ENCODE peak calls at places on chromosomes 12 and 14, in ten cellular contexts. A is head of caudate nucleus, W is NCI-H1930, C is neuronal stem cell, G is WTC11, M is nucleus accumbens, S is left lung, B is RPMI8226, E is Panc1, F is AG04450. D is an unnamed sample.

GRCh38 chr14:92348154-92348553 is 25.2 kb downstream of the SLC24A4 start:
- DNase-seq in A (no peak), W (no peak), C (no peak), G (no peak), M (no peak), S (no peak), B (peak; percentile 24), E (no peak), F (no peak), D (no peak)

GRCh38 chr12:2264622-2265306 is 212.0 kb downstream of the CACNA1C start:
- DNase-seq in A (no peak), W (no peak), C (no peak), G (no peak), M (no peak), S (no peak), B (no peak), E (no peak), F (peak; percentile 92), D (no peak)

GRCh38 chr14:103880986-103881926 is 33.9 kb upstream of the PPP1R13B start:
- DNase-seq in A (no peak), W (no peak), C (no peak), G (no peak), M (no peak), S (no peak), B (peak; percentile 51), E (no peak), F (no peak), D (no peak)

GRCh38 chr14:68819260-68819691 is 26.4 kb upstream of the ZFP36L1 start:
- DNase-seq in A (no peak), W (no peak), C (no peak), G (peak; percentile 59), M (no peak), S (peak; percentile 78), B (no peak), E (no peak), F (no peak), D (no peak)

GRCh38 chr14:52349731-52350130 is 35.6 kb downstream of the PTGER2 start:
- DNase-seq in A (no peak), W (no peak), C (no peak), G (no peak), M (no peak), S (no peak), B (no peak), E (no peak), F (no peak), D (no peak)

GRCh38 chr14:101354726-101355125 is 206.6 kb upstream of the DIO3 start:
- DNase-seq in A (no peak), W (no peak), C (no peak), G (no peak), M (no peak), S (peak; percentile 25), B (no peak), E (no peak), F (no peak), D (peak; percentile 8)

GRCh38 chr12:116318738-116319050 is 41.2 kb upstream of the MED13L start:
- DNase-seq in A (no peak), W (no peak), C (no peak), G (no peak), M (no peak), S (no peak), B (no peak), E (no peak), F (no peak), D (no peak)

GRCh38 chr14:104392001-104392395 is 187.6 kb upstream of the C14orf180 start:
- DNase-seq in A (no peak), W (no peak), C (no peak), G (no peak), M (no peak), S (no peak), B (no peak), E (no peak), F (no peak), D (no peak)

GRCh38 chr12:15268927-15269552 is 47.8 kb upstream of the RERG start:
- DNase-seq in A (peak; percentile 19), W (peak; percentile 76), C (peak; percentile 43), G (no peak), M (no peak), S (no peak), B (peak; percentile 59), E (peak; percentile 22), F (peak; percentile 23), D (no peak)

GRCh38 chr12:116067892-116068291 is 209.6 kb downstream of the MED13L start:
- DNase-seq in A (no peak), W (no peak), C (no peak), G (no peak), M (no peak), S (no peak), B (no peak), E (no peak), F (no peak), D (no peak)

GRCh38 chr14:50070230-50070629 is 46.1 kb downstream of the VCPKMT start:
- DNase-seq in A (no peak), W (no peak), C (no peak), G (no peak), M (no peak), S (no peak), B (no peak), E (no peak), F (no peak), D (no peak)

GRCh38 chr12:118059645-118060275 is 1.2 kb downstream of the WSB2 start:
- DNase-seq in A (no peak), W (no peak), C (no peak), G (no peak), M (no peak), S (no peak), B (no peak), E (no peak), F (no peak), D (no peak)

GRCh38 chr12:23862746-23863145 is 86.7 kb downstream of the SOX5 start:
- DNase-seq in A (no peak), W (no peak), C (no peak), G (no peak), M (no peak), S (no peak), B (no peak), E (no peak), F (no peak), D (no peak)

GRCh38 chr12:98893601-98894411 is 248.7 kb downstream of the APAF1 start:
- DNase-seq in A (peak; percentile 26), W (no peak), C (no peak), G (no peak), M (no peak), S (no peak), B (no peak), E (no peak), F (no peak), D (no peak)

GRCh38 chr12:56146492-56147460 is 5.6 kb upstream of the MYL6B start:
- DNase-seq in A (no peak), W (no peak), C (no peak), G (no peak), M (no peak), S (no peak), B (no peak), E (no peak), F (no peak), D (no peak)

GRCh38 chr12:47850153-47851084 is 30.7 kb upstream of the HDAC7 start:
- DNase-seq in A (no peak), W (no peak), C (no peak), G (no peak), M (no peak), S (no peak), B (no peak), E (no peak), F (no peak), D (peak; percentile 52)

GRCh38 chr12:114562654-114563053 is 121.3 kb downstream of the TBX3 start:
- DNase-seq in A (no peak), W (no peak), C (no peak), G (peak; percentile 45), M (no peak), S (no peak), B (no peak), E (no peak), F (no peak), D (no peak)

GRCh38 chr12:120932956-120933526 is 28.9 kb upstream of the SPPL3 start:
- DNase-seq in A (no peak), W (no peak), C (no peak), G (no peak), M (no peak), S (no peak), B (peak; percentile 15), E (no peak), F (no peak), D (no peak)

GRCh38 chr12:52645120-52645761 is 6.8 kb downstream of the KRT2 start:
- DNase-seq in A (no peak), W (no peak), C (no peak), G (no peak), M (no peak), S (no peak), B (no peak), E (no peak), F (no peak), D (no peak)

GRCh38 chr12:64273527-64274403 is 51.7 kb upstream of the KICS2 start:
- DNase-seq in A (peak; percentile 28), W (no peak), C (no peak), G (peak; percentile 60), M (no peak), S (no peak), B (peak; percentile 20), E (no peak), F (no peak), D (no peak)

GRCh38 chr14:97726661-97727060 is 929.5 kb downstream of the VRK1 start:
- DNase-seq in A (no peak), W (no peak), C (no peak), G (no peak), M (no peak), S (no peak), B (no peak), E (no peak), F (no peak), D (no peak)

GRCh38 chr14:104968153-104968527 is 10.0 kb downstream of the AHNAK2 start:
- DNase-seq in A (no peak), W (no peak), C (no peak), G (peak; percentile 45), M (no peak), S (peak; percentile 75), B (peak; percentile 86), E (no peak), F (no peak), D (peak; percentile 91)

GRCh38 chr12:41223600-41223999 is 35.5 kb downstream of the PDZRN4 start:
- DNase-seq in A (no peak), W (no peak), C (no peak), G (peak; percentile 13), M (no peak), S (no peak), B (no peak), E (no peak), F (no peak), D (no peak)

GRCh38 chr12:124481257-124481750 is 86.1 kb downstream of the NCOR2 start:
- DNase-seq in A (no peak), W (no peak), C (no peak), G (no peak), M (no peak), S (no peak), B (no peak), E (no peak), F (no peak), D (no peak)

GRCh38 chr14:94397899-94398479 is 9.6 kb upstream of the SERPINA1 start:
- DNase-seq in A (no peak), W (no peak), C (no peak), G (no peak), M (no peak), S (no peak), B (no peak), E (no peak), F (no peak), D (no peak)

GRCh38 chr14:44529026-44529425 is 21.9 kb upstream of the FSCB start:
- DNase-seq in A (no peak), W (no peak), C (no peak), G (no peak), M (no peak), S (no peak), B (no peak), E (no peak), F (no peak), D (no peak)

GRCh38 chr12:50676761-50677160 is 87.1 kb upstream of the ATF1 start:
- DNase-seq in A (no peak), W (no peak), C (no peak), G (no peak), M (no peak), S (no peak), B (no peak), E (no peak), F (no peak), D (no peak)

GRCh38 chr12:123987022-123987421 is 14.0 kb downstream of the ZNF664 start:
- DNase-seq in A (no peak), W (no peak), C (no peak), G (no peak), M (no peak), S (no peak), B (no peak), E (no peak), F (no peak), D (no peak)

D was measured in suprapubic skin.